ENCODE peak calls at places on chromosomes 6 and 20, in seven cellular contexts. R is progenitor cell of endocrine pancreas, H is pancreas, U is thoracic aorta, I is HFFc6, X is D721Med, E is fibroblast of lung. L is an unnamed sample.

GRCh38 chr6:6376845-6377244 is 56.4 kb upstream of the F13A1 start:
- DNase-seq in R (no peak), U (no peak), X (no peak), H (no peak), E (no peak), I (no peak), L (no peak)

GRCh38 chr6:147297663-147298313 is 93.6 kb downstream of the STXBP5 start:
- DNase-seq in X (no peak), E (peak), R (no peak), U (no peak), I (no peak), H (no peak), L (no peak)

GRCh38 chr6:158170656-158171081 is 2.5 kb downstream of the GTF2H5 start:
- DNase-seq in H (no peak), E (peak), R (no peak), U (no peak), X (no peak), I (peak), L (no peak)

GRCh38 chr6:3777695-3778461 is 26.4 kb upstream of the PXDC1 start:
- DNase-seq in H (no peak), R (no peak), U (no peak), I (no peak), X (no peak), E (no peak), L (no peak)

GRCh38 chr20:44750081-44750805 is 4.6 kb downstream of the KCNK15 start:
- DNase-seq in H (no peak), U (no peak), X (no peak), E (no peak), I (no peak), R (no peak), L (no peak)

GRCh38 chr6:14381225-14381887 is 263.8 kb downstream of the CD83 start:
- DNase-seq in E (no peak), H (no peak), X (no peak), R (no peak), I (no peak), U (no peak), L (no peak)

GRCh38 chr20:43915209-43916072 is 789 bp downstream of the TOX2 start:
- DNase-seq in I (peak), H (no peak), E (peak), U (no peak), R (no peak), X (no peak), L (no peak)

GRCh38 chr6:148671085-148671484 is 75.7 kb upstream of the UST start:
- DNase-seq in I (no peak), R (no peak), X (no peak), H (no peak), U (no peak), E (no peak), L (no peak)

GRCh38 chr6:79913369-79913768 is 34.0 kb downstream of the ELOVL4 start:
- DNase-seq in H (no peak), U (no peak), I (no peak), R (no peak), E (no peak), X (no peak), L (no peak)

GRCh38 chr20:4110885-4111284 is 95.5 kb upstream of the RNF24 start:
- DNase-seq in E (no peak), H (no peak), U (no peak), X (no peak), I (no peak), R (no peak), L (no peak)

GRCh38 chr6:21742238-21742660 is 148.7 kb downstream of the SOX4 start:
- DNase-seq in U (no peak), I (peak), H (no peak), R (no peak), E (peak), X (no peak), L (no peak)

GRCh38 chr20:2005831-2006426 is 12.1 kb upstream of the PDYN start:
- DNase-seq in H (peak), I (peak), E (peak), R (peak), X (no peak), U (no peak), L (peak)

GRCh38 chr6:70709826-70710225 is 42.1 kb downstream of the SMAP1 start:
- DNase-seq in E (peak), U (no peak), H (no peak), R (no peak), I (peak), X (no peak), L (no peak)

GRCh38 chr20:41149679-41150131 is 12.4 kb downstream of the PLCG1 start:
- DNase-seq in I (peak), X (no peak), R (no peak), U (no peak), H (no peak), E (peak), L (no peak)

GRCh38 chr6:142940487-142940886 is 4.5 kb downstream of the HIVEP2 start:
- DNase-seq in E (peak), R (no peak), X (no peak), I (peak), U (no peak), H (no peak), L (no peak)

GRCh38 chr6:147279423-147279822 is 75.2 kb downstream of the STXBP5 start:
- DNase-seq in U (no peak), H (no peak), X (no peak), I (no peak), R (no peak), E (peak), L (no peak)

GRCh38 chr20:48682529-48683385 is 145.0 kb downstream of the PREX1 start:
- DNase-seq in H (peak), X (peak), U (peak), I (peak), R (peak), E (peak), L (no peak)

GRCh38 chr6:144033816-144034540 is 25.9 kb upstream of the PLAGL1 start:
- DNase-seq in E (peak), H (no peak), X (no peak), R (no peak), I (peak), U (no peak), L (no peak)

GRCh38 chr20:10609276-10609675 is 64.5 kb downstream of the JAG1 start:
- DNase-seq in I (peak), H (no peak), E (peak), X (no peak), R (no peak), U (no peak), L (no peak)

GRCh38 chr6:62613920-62614319 is 327.9 kb upstream of the KHDRBS2 start:
- DNase-seq in X (no peak), I (no peak), R (no peak), H (no peak), U (no peak), E (no peak), L (no peak)

GRCh38 chr6:132961610-132962009 is 147.2 kb downstream of the RPS12 start:
- DNase-seq in U (no peak), I (no peak), X (no peak), E (no peak), H (no peak), R (no peak), L (no peak)

GRCh38 chr6:108565893-108566292 is 5.2 kb downstream of the FOXO3 start:
- DNase-seq in E (peak), U (no peak), R (no peak), I (peak), H (no peak), X (no peak), L (no peak)

GRCh38 chr6:33008944-33009861 is at the start of gene HLA-DOA:
- DNase-seq in E (peak), H (no peak), I (no peak), U (no peak), R (no peak), X (peak), L (no peak)

GRCh38 chr20:64049060-64049886 is at the start of gene SOX18:
- DNase-seq in X (no peak), E (peak), H (no peak), R (no peak), I (no peak), U (no peak), L (no peak)

GRCh38 chr6:35087361-35088280 is 53.5 kb downstream of the TCP11 start:
- DNase-seq in U (no peak), X (peak), E (no peak), R (no peak), H (no peak), I (no peak), L (no peak)

GRCh38 chr6:47788498-47788884 is 6.7 kb downstream of the OPN5 start:
- DNase-seq in U (no peak), R (no peak), E (no peak), H (no peak), I (no peak), X (no peak), L (no peak)

GRCh38 chr20:61048292-61048691 is 203.8 kb upstream of the CDH4 start:
- DNase-seq in E (no peak), I (no peak), R (no peak), U (no peak), X (no peak), H (no peak), L (no peak)

GRCh38 chr6:89984926-89985743 is 90.9 kb downstream of the GJA10 start:
- DNase-seq in R (no peak), H (no peak), U (no peak), I (no peak), E (peak), X (peak), L (no peak)

GRCh38 chr20:41054463-41055230 is 26.0 kb downstream of the TOP1 start:
- DNase-seq in E (no peak), R (no peak), H (no peak), U (no peak), I (no peak), X (no peak), L (no peak)

GRCh38 chr6:69084746-69085335 is 449.8 kb downstream of the ADGRB3 start:
- DNase-seq in R (no peak), U (no peak), H (no peak), I (no peak), E (peak), X (no peak), L (no peak)

GRCh38 chr6:11043961-11044711 is at the start of gene ELOVL2:
- DNase-seq in R (peak), U (no peak), H (peak), X (peak), E (peak), I (peak), L (no peak)
- TF ChIP-seq CTCF in R (peak), U (no peak), H (peak), X (peak), E (peak), I (peak), L (no peak)

GRCh38 chr6:16168858-16169257 is 40.0 kb downstream of the MYLIP start:
- DNase-seq in X (no peak), H (no peak), U (no peak), E (peak), R (no peak), I (no peak), L (no peak)
- TF ChIP-seq CTCF in X (peak), H (no peak), U (no peak), E (peak), R (peak), I (peak), L (no peak)

GRCh38 chr6:166078294-166078693 is 89.4 kb downstream of the TBXT start:
- DNase-seq in U (no peak), I (peak), X (no peak), H (no peak), E (peak), R (no peak), L (no peak)

GRCh38 chr6:166073082-166073481 is 94.6 kb downstream of the TBXT start:
- DNase-seq in U (no peak), E (no peak), X (no peak), H (no peak), R (no peak), I (no peak), L (no peak)

GRCh38 chr6:166075925-166076324 is 91.7 kb downstream of the TBXT start:
- DNase-seq in R (no peak), E (no peak), U (no peak), I (no peak), H (no peak), X (no peak), L (no peak)

DNA sequence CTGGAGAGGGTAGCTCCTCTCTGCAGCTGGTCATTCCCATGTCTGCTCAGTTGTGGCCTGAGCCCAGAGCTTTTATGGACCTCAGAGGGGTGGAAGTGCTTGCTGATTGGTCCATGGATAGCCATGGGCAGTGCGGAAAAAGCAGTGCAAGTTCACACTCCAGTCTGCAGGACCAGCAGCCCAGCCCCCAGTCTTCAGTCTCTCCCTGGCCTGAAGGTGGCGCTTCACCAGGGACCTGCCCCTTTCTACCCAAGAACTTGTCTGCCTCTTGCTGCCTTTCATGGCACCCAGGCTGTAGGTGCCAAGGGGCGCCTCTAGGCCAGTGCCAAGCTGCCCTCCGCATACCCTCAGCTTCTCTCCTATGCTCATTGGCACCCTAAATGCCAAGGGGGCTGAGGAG is 91.0 kb downstream of the TBXT start:
- DNase-seq in H (no peak), E (no peak), I (no peak), U (no peak), R (no peak), X (no peak), L (no peak)
- TF ChIP-seq CTCF in H (no peak), E (no peak), I (no peak), U (no peak), R (peak), X (no peak), L (no peak)

DNA sequence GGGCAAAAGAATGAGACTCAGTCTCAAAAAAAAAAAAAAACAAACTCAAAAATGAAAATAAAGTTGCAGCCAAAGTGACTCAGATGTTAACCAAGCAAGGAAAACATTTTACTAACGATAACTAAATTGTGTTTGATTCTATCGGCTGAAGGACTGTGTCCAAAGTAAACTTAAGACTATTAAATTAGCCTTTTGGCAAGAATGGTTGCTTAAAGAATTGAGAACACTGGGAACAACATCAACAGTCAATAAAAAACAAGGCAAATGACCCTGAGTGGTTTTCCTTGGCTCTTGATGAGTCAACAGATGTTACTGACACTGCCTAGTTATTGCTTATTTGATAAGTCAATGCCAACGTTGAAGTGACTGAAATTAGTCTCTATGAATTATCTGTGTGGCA is 36.7 kb downstream of the POU3F2 start:
- DNase-seq in E (peak), H (no peak), X (no peak), R (no peak), I (peak), U (no peak), L (no peak)
- TF ChIP-seq CTCF in E (no peak), H (no peak), X (no peak), R (no peak), I (no peak), U (no peak), L (no peak)

GRCh38 chr6:100370265-100370664 is 94.5 kb downstream of the SIM1 start:
- DNase-seq in U (no peak), X (no peak), I (no peak), H (no peak), E (no peak), R (no peak), L (no peak)
- TF ChIP-seq CTCF in U (no peak), X (peak), I (peak), H (no peak), E (no peak), R (peak), L (no peak)

GRCh38 chr6:8462169-8462568 is 26.8 kb upstream of the SLC35B3 start:
- DNase-seq in U (no peak), X (no peak), I (no peak), H (no peak), R (no peak), E (no peak), L (no peak)
- TF ChIP-seq CTCF in U (no peak), X (no peak), I (no peak), H (no peak), R (no peak), E (no peak), L (no peak)

L was measured in omental fat pad.